ENCODE peak calls at places on chromosome 6, in nine cellular contexts. N, H, T, G, I, M, Y, P and X are unnamed samples.
A peak's percentile ranks its signal among the peaks of the same experiment; 100 is the strongest.

GRCh38 chr6:40349566-40350192 is 237.5 kb downstream of the LRFN2 start:
- DNase-seq in T (no peak), I (no peak), N (no peak), M (no peak), Y (peak; percentile 15), H (no peak), P (no peak), G (no peak), X (no peak)

GRCh38 chr6:129696843-129697242 is 13.1 kb downstream of the ARHGAP18 start:
- DNase-seq in M (no peak), G (no peak), H (no peak), N (no peak), I (no peak), Y (no peak), T (no peak), P (no peak), X (no peak)

GRCh38 chr6:155278319-155279049 is 14.7 kb downstream of the CLDN20 start:
- DNase-seq in T (no peak), Y (no peak), H (no peak), N (no peak), G (no peak), M (no peak), I (no peak), P (no peak), X (no peak)

GRCh38 chr6:35419431-35419830 is 32.7 kb upstream of the FANCE start:
- DNase-seq in G (no peak), T (peak; percentile 36), H (peak; percentile 65), I (no peak), M (peak; percentile 70), Y (no peak), P (no peak), N (peak; percentile 53), X (peak; percentile 75)

GRCh38 chr6:159691133-159691962 is 1.7 kb downstream of the SOD2 start:
- DNase-seq in M (peak; percentile 91), G (peak; percentile 76), N (no peak), Y (no peak), H (peak; percentile 83), I (no peak), P (no peak), T (peak; percentile 96), X (peak; percentile 92)

GRCh38 chr6:1136415-1136774 is 175.5 kb upstream of the FOXQ1 start:
- DNase-seq in I (no peak), P (no peak), H (peak; percentile 66), N (no peak), T (peak; percentile 93), M (no peak), G (peak; percentile 59), Y (no peak), X (no peak)

GRCh38 chr6:170487707-170488329 is 65.3 kb downstream of the PSMB1 start:
- DNase-seq in I (no peak), G (no peak), Y (no peak), T (no peak), N (no peak), H (no peak), P (no peak), M (no peak), X (no peak)

GRCh38 chr6:45327956-45328522 is at the start of gene RUNX2:
- DNase-seq in P (no peak), I (no peak), G (peak; percentile 14), N (no peak), Y (no peak), T (peak; percentile 95), M (no peak), H (peak; percentile 68), X (no peak)

GRCh38 chr6:2733736-2734480 is 16.8 kb downstream of the MYLK4 start:
- DNase-seq in Y (no peak), I (peak; percentile 70), P (no peak), T (no peak), N (no peak), M (no peak), H (no peak), G (no peak), X (no peak)

GRCh38 chr6:44039191-44039719 is 88.0 kb downstream of the MRPL14 start:
- DNase-seq in P (no peak), Y (no peak), N (no peak), T (no peak), I (no peak), H (no peak), G (no peak), M (no peak), X (no peak)

GRCh38 chr6:138454976-138455706 is 44.2 kb downstream of the NHSL1 start:
- DNase-seq in G (no peak), T (peak; percentile 2), H (no peak), N (no peak), P (peak; percentile 52), Y (no peak), I (no peak), M (peak; percentile 45), X (peak; percentile 45)

GRCh38 chr6:26521485-26522391 is 16.4 kb upstream of the HMGN4 start:
- DNase-seq in H (peak; percentile 84), I (peak; percentile 88), T (peak; percentile 78), N (peak; percentile 93), Y (peak; percentile 81), P (peak; percentile 50), G (peak; percentile 62), M (peak; percentile 84), X (peak; percentile 74)

GRCh38 chr6:20706293-20707165 is 172.3 kb downstream of the CDKAL1 start:
- DNase-seq in P (no peak), G (no peak), H (peak; percentile 13), N (no peak), M (no peak), Y (no peak), I (no peak), T (peak; percentile 35), X (no peak)

GRCh38 chr6:137581019-137581707 is 87.0 kb upstream of the OLIG3 start:
- DNase-seq in P (no peak), N (no peak), I (no peak), H (no peak), Y (no peak), T (no peak), G (peak; percentile 22), M (no peak), X (no peak)

GRCh38 chr6:43723737-43724295 is 36.2 kb upstream of the MRPS18A start:
- DNase-seq in T (peak; percentile 71), G (peak; percentile 11), Y (peak; percentile 71), N (peak; percentile 85), H (peak; percentile 64), M (peak; percentile 82), I (peak; percentile 69), P (peak; percentile 31), X (peak; percentile 56)

GRCh38 chr6:63502165-63502564 is 70.1 kb upstream of the LOC128125822 start:
- DNase-seq in Y (no peak), G (no peak), P (no peak), M (no peak), H (no peak), T (no peak), I (no peak), N (no peak), X (no peak)

GRCh38 chr6:105388392-105388791 is 14.5 kb downstream of the PREP start:
- DNase-seq in N (no peak), P (no peak), I (no peak), M (no peak), T (no peak), G (no peak), Y (no peak), H (no peak), X (no peak)

GRCh38 chr6:160992323-160993314 is 1.1 kb downstream of the MAP3K4 start:
- DNase-seq in P (peak; percentile 30), I (peak; percentile 25), T (peak; percentile 80), Y (peak; percentile 71), N (peak; percentile 75), M (peak; percentile 77), H (peak; percentile 72), G (peak; percentile 75), X (peak; percentile 78)

GRCh38 chr6:23394699-23395098 is 731.3 kb upstream of the NRSN1 start:
- DNase-seq in N (no peak), T (no peak), G (no peak), H (no peak), I (no peak), M (no peak), Y (no peak), P (no peak), X (no peak)

GRCh38 chr6:76609160-76609559 is 536.7 kb upstream of the IMPG1 start:
- DNase-seq in H (no peak), T (no peak), P (no peak), Y (no peak), M (no peak), I (no peak), N (no peak), G (no peak), X (no peak)

GRCh38 chr6:9401936-9402335 is 966.6 kb upstream of the SLC35B3 start:
- DNase-seq in Y (no peak), N (no peak), M (no peak), P (no peak), H (peak; percentile 4), G (no peak), T (peak; percentile 8), I (no peak), X (no peak)

GRCh38 chr6:10313799-10314162 is 101.1 kb downstream of the TFAP2A start:
- DNase-seq in P (no peak), Y (no peak), I (no peak), G (no peak), N (peak; percentile 31), T (no peak), H (no peak), M (no peak), X (no peak)

GRCh38 chr6:169617562-169617961 is 84.3 kb downstream of the WDR27 start:
- DNase-seq in P (no peak), T (no peak), H (no peak), G (no peak), N (no peak), I (no peak), Y (no peak), M (no peak), X (no peak)

GRCh38 chr6:14882394-14883073 is 363.3 kb upstream of the JARID2 start:
- DNase-seq in N (no peak), M (no peak), H (no peak), P (no peak), Y (no peak), T (peak; percentile 36), I (peak; percentile 24), G (no peak), X (no peak)

GRCh38 chr6:110207652-110208051 is 27.4 kb downstream of the CDC40 start:
- DNase-seq in G (no peak), Y (no peak), P (no peak), H (no peak), I (no peak), T (peak; percentile 4), M (no peak), N (no peak), X (no peak)

GRCh38 chr6:39416728-39417127 is 94.2 kb upstream of the KCNK16 start:
- DNase-seq in Y (no peak), M (peak; percentile 54), P (no peak), G (no peak), I (no peak), T (no peak), H (peak; percentile 98), N (peak; percentile 80), X (no peak)

GRCh38 chr6:40485300-40485699 is 101.9 kb downstream of the LRFN2 start:
- DNase-seq in Y (peak; percentile 67), H (no peak), P (no peak), N (no peak), G (no peak), I (no peak), T (no peak), M (no peak), X (no peak)

GRCh38 chr6:151832710-151833109 is 25.2 kb downstream of the ESR1 start:
- DNase-seq in P (no peak), N (no peak), T (no peak), Y (no peak), I (no peak), M (no peak), G (no peak), H (no peak), X (no peak)

GRCh38 chr6:36050305-36050704 is 22.7 kb downstream of the MAPK14 start:
- DNase-seq in T (no peak), P (no peak), N (no peak), Y (no peak), I (no peak), G (no peak), H (no peak), M (no peak), X (no peak)

GRCh38 chr6:7691675-7692452 is 34.0 kb upstream of the BMP6 start:
- DNase-seq in H (peak; percentile 72), G (no peak), I (no peak), P (no peak), M (peak; percentile 53), T (peak; percentile 46), N (peak; percentile 78), Y (no peak), X (peak; percentile 69)

GRCh38 chr6:90537723-90538407 is 49.0 kb downstream of the MAP3K7 start:
- DNase-seq in T (peak; percentile 18), N (no peak), M (no peak), I (no peak), Y (no peak), G (no peak), H (peak; percentile 54), P (no peak), X (no peak)